ENCODE peak calls at places on chromosomes 6 and 20, in five cellular contexts. H is fibroblast of pulmonary artery, C is astrocyte, Y is tibial nerve, R is cardiac fibroblast. V is an unnamed sample.

GRCh38 chr20:37356387-37356786 is 10.4 kb downstream of the SRC start:
- DNase-seq in C (no peak), Y (peak; percentile 40), H (peak; percentile 39), R (peak; percentile 49), V (no peak)

GRCh38 chr6:155341130-155341828 is 27.0 kb upstream of the TFB1M start:
- DNase-seq in Y (no peak), H (peak; percentile 58), C (peak; percentile 95), R (peak; percentile 90), V (no peak)

GRCh38 chr6:74805841-74806696 is 399.8 kb downstream of the COL12A1 start:
- DNase-seq in Y (no peak), C (no peak), R (no peak), H (no peak), V (no peak)

GRCh38 chr6:141218583-141218982 is 914.1 kb upstream of the GJE1 start:
- DNase-seq in H (no peak), R (no peak), Y (no peak), C (no peak), V (no peak)

GRCh38 chr20:47860049-47860830 is 75.0 kb upstream of the SULF2 start:
- DNase-seq in C (no peak), Y (no peak), H (no peak), R (no peak), V (no peak)

GRCh38 chr6:158043586-158044524 is 62.2 kb downstream of the SYNJ2 start:
- DNase-seq in Y (no peak), H (no peak), R (no peak), C (no peak), V (no peak)

GRCh38 chr6:145017516-145017915 is 717.8 kb downstream of the EPM2A start:
- DNase-seq in Y (no peak), H (no peak), C (no peak), R (peak; percentile 29), V (no peak)

GRCh38 chr6:97102152-97102790 is 177.7 kb downstream of the KLHL32 start:
- DNase-seq in H (no peak), Y (no peak), R (no peak), C (no peak), V (no peak)

GRCh38 chr20:21391495-21392298 is 5.6 kb downstream of the NKX2-4 start:
- DNase-seq in Y (no peak), C (no peak), H (no peak), R (no peak), V (no peak)

GRCh38 chr6:21595951-21596378 is 2.4 kb downstream of the SOX4 start:
- DNase-seq in C (no peak), Y (no peak), H (no peak), R (no peak), V (no peak)

GRCh38 chr6:36386495-36387439 is 702 bp downstream of the ETV7 start:
- DNase-seq in C (peak; percentile 51), R (peak; percentile 64), Y (no peak), H (peak; percentile 70), V (no peak)

GRCh38 chr20:7003598-7003997 is 236.1 kb downstream of the BMP2 start:
- DNase-seq in R (peak; percentile 65), C (peak; percentile 3), Y (no peak), H (peak; percentile 5), V (no peak)

GRCh38 chr6:129501401-129502051 is 208.5 kb downstream of the ARHGAP18 start:
- DNase-seq in C (peak; percentile 98), R (peak; percentile 97), Y (no peak), H (peak; percentile 93), V (no peak)

GRCh38 chr20:25019381-25020155 is 27.0 kb upstream of the APMAP start:
- DNase-seq in C (no peak), Y (no peak), H (no peak), R (no peak), V (no peak)

GRCh38 chr6:20674664-20675063 is 140.4 kb downstream of the CDKAL1 start:
- DNase-seq in Y (no peak), C (no peak), R (no peak), H (no peak), V (no peak)

GRCh38 chr6:134041093-134041492 is 11.3 kb downstream of the SLC2A12 start:
- DNase-seq in H (peak; percentile 61), Y (no peak), C (peak; percentile 64), R (peak; percentile 67), V (no peak)

GRCh38 chr6:136344420-136344819 is 54.8 kb upstream of the BCLAF1 start:
- DNase-seq in R (peak; percentile 48), H (peak; percentile 58), C (peak; percentile 73), Y (no peak), V (no peak)

GRCh38 chr20:50172347-50173013 is 18.1 kb upstream of the CEBPB start:
- DNase-seq in C (peak; percentile 55), R (peak; percentile 71), Y (peak; percentile 73), H (peak; percentile 81), V (no peak)

GRCh38 chr20:44141873-44142272 is 45.1 kb downstream of the JPH2 start:
- DNase-seq in C (no peak), Y (no peak), R (no peak), H (no peak), V (no peak)

GRCh38 chr20:43949741-43950618 is 35.3 kb downstream of the TOX2 start:
- DNase-seq in R (no peak), Y (no peak), C (no peak), H (no peak), V (no peak)

GRCh38 chr6:36692220-36692619 is 5.4 kb upstream of the RAB44 start:
- DNase-seq in Y (no peak), H (no peak), R (no peak), C (no peak), V (no peak)

GRCh38 chr6:2524090-2524489 is 226.6 kb downstream of the MYLK4 start:
- DNase-seq in C (no peak), H (no peak), R (peak; percentile 29), Y (no peak), V (no peak)

GRCh38 chr6:80640176-80640575 is 533.7 kb downstream of the BCKDHB start:
- DNase-seq in H (peak; percentile 25), Y (no peak), C (no peak), R (no peak), V (no peak)

GRCh38 chr6:132190097-132190814 is 211.0 kb downstream of the MOXD1 start:
- DNase-seq in H (peak; percentile 31), Y (no peak), R (peak; percentile 43), C (peak; percentile 73), V (no peak)

GRCh38 chr20:19351542-19351941 is 139.1 kb downstream of the SLC24A3 start:
- DNase-seq in C (no peak), H (no peak), Y (no peak), R (no peak), V (no peak)

GRCh38 chr20:57465943-57466342 is 59.0 kb downstream of the CTCFL start:
- DNase-seq in C (no peak), R (no peak), H (no peak), Y (no peak), V (no peak)
- TF ChIP-seq CTCF in C (no peak), R (peak; percentile 6), H (no peak), Y (no peak), V (no peak)

GRCh38 chr6:81762132-81762531 is 9.7 kb upstream of the TENT5A start:
- DNase-seq in C (no peak), R (no peak), H (peak; percentile 20), Y (no peak), V (no peak)
- TF ChIP-seq CTCF in C (no peak), R (no peak), H (no peak), Y (no peak), V (no peak)

GRCh38 chr6:154164397-154164796 is 125.4 kb downstream of the OPRM1 start:
- DNase-seq in R (peak; percentile 65), C (peak; percentile 85), H (peak; percentile 94), Y (peak; percentile 27), V (no peak)

GRCh38 chr6:154165488-154165887 is 126.4 kb downstream of the OPRM1 start:
- DNase-seq in Y (no peak), C (no peak), R (no peak), H (peak; percentile 1), V (no peak)

GRCh38 chr6:154169193-154169847 is 130.3 kb downstream of the OPRM1 start:
- DNase-seq in R (no peak), H (peak; percentile 3), C (peak; percentile 5), Y (no peak), V (no peak)

GRCh38 chr6:154167163-154167562 is 128.1 kb downstream of the OPRM1 start:
- DNase-seq in Y (no peak), C (no peak), R (no peak), H (no peak), V (no peak)

GRCh38 chr6:154166140-154166539 is 127.1 kb downstream of the OPRM1 start:
- DNase-seq in Y (no peak), R (no peak), C (no peak), H (no peak), V (no peak)
- TF ChIP-seq CTCF in Y (no peak), R (no peak), C (no peak), H (no peak), V (no peak)

GRCh38 chr20:17959257-17959627 is 9.4 kb downstream of the SNX5 start:
- DNase-seq in Y (no peak), R (no peak), H (no peak), C (no peak), V (no peak)

GRCh38 chr20:17957505-17958325 is 10.9 kb downstream of the SNX5 start:
- DNase-seq in H (no peak), C (no peak), R (no peak), Y (no peak), V (no peak)

GRCh38 chr20:17960927-17961599 is 7.5 kb downstream of the SNX5 start:
- DNase-seq in Y (no peak), C (peak; percentile 55), R (no peak), H (peak; percentile 78), V (no peak)

GRCh38 chr20:17956099-17956685 is 12.4 kb downstream of the SNX5 start:
- DNase-seq in C (no peak), H (no peak), R (no peak), Y (no peak), V (no peak)

GRCh38 chr20:17958326-17959256 is 10.0 kb downstream of the SNX5 start:
- DNase-seq in Y (no peak), C (no peak), R (no peak), H (no peak), V (no peak)
- TF ChIP-seq CTCF in Y (no peak), C (no peak), R (peak; percentile 17), H (peak; percentile 20), V (no peak)

DNA sequence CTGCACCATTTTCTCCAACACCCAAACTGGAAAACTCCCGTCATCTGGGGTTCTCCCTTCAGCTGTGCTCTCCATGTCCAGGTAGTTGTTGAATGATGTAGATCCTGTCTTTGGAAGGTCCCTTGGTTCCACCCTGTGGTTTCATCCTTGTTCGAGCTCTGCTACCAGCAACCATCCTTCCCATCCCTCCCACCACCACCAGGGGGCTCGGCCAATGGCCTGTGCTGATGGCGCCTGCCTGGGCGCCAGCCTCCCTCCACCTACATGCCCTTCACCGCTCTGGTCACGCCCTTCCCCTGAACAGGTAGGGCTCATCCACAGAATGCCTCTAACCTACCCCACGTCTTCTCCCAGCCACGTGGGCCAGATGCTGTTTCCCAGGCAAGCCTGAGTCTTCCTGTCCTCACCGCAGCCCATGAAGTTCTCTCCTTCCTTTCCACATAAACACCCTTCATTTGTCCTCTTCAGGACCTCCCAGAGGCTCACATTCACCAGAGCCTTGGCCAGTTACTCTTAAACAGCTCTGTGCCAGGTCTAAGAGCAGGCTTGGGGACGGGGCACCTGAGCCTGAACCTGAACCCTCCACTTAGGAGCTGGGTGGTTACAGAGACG is 75.1 kb upstream of the DUSP22 start:
- DNase-seq in R (no peak), Y (no peak), C (no peak), H (no peak), V (no peak)
- TF ChIP-seq CTCF in R (peak; percentile 46), Y (no peak), C (peak; percentile 7), H (peak; percentile 45), V (peak; percentile 23)